ENCODE peak calls at places on chromosome 17, in nine cellular contexts. One of them, this sample, is unnamed.

GRCh38 chr17:81298991-81299733 is 4.1 kb upstream of the SLC38A10 start:
- DNase-seq in endothelial cell of umbilical vein: no peak
- DNase-seq in IMR-90: no peak
- DNase-seq in neuronal stem cell: no peak
- DNase-seq in fibroblast of lung: peak
- DNase-seq in HepG2: no peak
- DNase-seq in GM23248: no peak
- DNase-seq in mesenchymal stem cell: no peak
- DNase-seq in neural progenitor cell: no peak
- DNase-seq in this sample: no peak

GRCh38 chr17:14515015-14515414 is 214.1 kb downstream of the HS3ST3B1 start:
- DNase-seq in IMR-90: no peak
- DNase-seq in endothelial cell of umbilical vein: no peak
- DNase-seq in fibroblast of lung: peak
- DNase-seq in mesenchymal stem cell: peak
- DNase-seq in GM23248: peak
- DNase-seq in HepG2: no peak
- DNase-seq in neuronal stem cell: no peak
- DNase-seq in neural progenitor cell: no peak
- DNase-seq in this sample: no peak

GRCh38 chr17:16906670-16907069 is 65.2 kb downstream of the TNFRSF13B start:
- DNase-seq in fibroblast of lung: no peak
- DNase-seq in IMR-90: peak
- DNase-seq in neural progenitor cell: no peak
- DNase-seq in endothelial cell of umbilical vein: no peak
- DNase-seq in HepG2: no peak
- DNase-seq in neuronal stem cell: no peak
- DNase-seq in mesenchymal stem cell: no peak
- DNase-seq in GM23248: no peak
- DNase-seq in this sample: no peak

GRCh38 chr17:4708436-4708835 is 2.0 kb upstream of the ARRB2 start:
- DNase-seq in IMR-90: no peak
- DNase-seq in endothelial cell of umbilical vein: no peak
- DNase-seq in GM23248: no peak
- DNase-seq in HepG2: peak
- DNase-seq in fibroblast of lung: no peak
- DNase-seq in mesenchymal stem cell: peak
- DNase-seq in neural progenitor cell: peak
- DNase-seq in neuronal stem cell: no peak
- DNase-seq in this sample: no peak

GRCh38 chr17:80068301-80069160 is 32.1 kb downstream of the CCDC40 start:
- DNase-seq in neuronal stem cell: no peak
- DNase-seq in fibroblast of lung: peak
- DNase-seq in endothelial cell of umbilical vein: peak
- DNase-seq in HepG2: peak
- DNase-seq in GM23248: peak
- DNase-seq in IMR-90: peak
- DNase-seq in mesenchymal stem cell: peak
- DNase-seq in neural progenitor cell: no peak
- DNase-seq in this sample: peak

GRCh38 chr17:44314869-44315661 is 6.7 kb downstream of the RUNDC3A start:
- DNase-seq in mesenchymal stem cell: peak
- DNase-seq in endothelial cell of umbilical vein: no peak
- DNase-seq in neuronal stem cell: no peak
- DNase-seq in HepG2: no peak
- DNase-seq in IMR-90: no peak
- DNase-seq in GM23248: peak
- DNase-seq in fibroblast of lung: no peak
- DNase-seq in neural progenitor cell: peak
- DNase-seq in this sample: peak

GRCh38 chr17:83196973-83197880 is 117.8 kb downstream of the METRNL start:
- DNase-seq in neuronal stem cell: no peak
- DNase-seq in neural progenitor cell: no peak
- DNase-seq in endothelial cell of umbilical vein: no peak
- DNase-seq in IMR-90: no peak
- DNase-seq in GM23248: peak
- DNase-seq in fibroblast of lung: no peak
- DNase-seq in mesenchymal stem cell: no peak
- DNase-seq in HepG2: no peak
- DNase-seq in this sample: no peak

GRCh38 chr17:27547301-27547683 is 83.7 kb upstream of the LGALS9 start:
- DNase-seq in HepG2: no peak
- DNase-seq in GM23248: no peak
- DNase-seq in neuronal stem cell: no peak
- DNase-seq in IMR-90: no peak
- DNase-seq in mesenchymal stem cell: no peak
- DNase-seq in neural progenitor cell: no peak
- DNase-seq in endothelial cell of umbilical vein: no peak
- DNase-seq in fibroblast of lung: no peak
- DNase-seq in this sample: no peak

GRCh38 chr17:79485991-79486390 is 124.9 kb downstream of the RBFOX3 start:
- DNase-seq in HepG2: no peak
- DNase-seq in mesenchymal stem cell: no peak
- DNase-seq in IMR-90: no peak
- DNase-seq in fibroblast of lung: no peak
- DNase-seq in neural progenitor cell: no peak
- DNase-seq in endothelial cell of umbilical vein: no peak
- DNase-seq in neuronal stem cell: no peak
- DNase-seq in GM23248: no peak
- DNase-seq in this sample: no peak

GRCh38 chr17:50095626-50096037 is 481 bp downstream of the PDK2 start:
- DNase-seq in HepG2: no peak
- DNase-seq in endothelial cell of umbilical vein: no peak
- DNase-seq in IMR-90: no peak
- DNase-seq in neuronal stem cell: no peak
- DNase-seq in fibroblast of lung: peak
- DNase-seq in GM23248: peak
- DNase-seq in mesenchymal stem cell: no peak
- DNase-seq in neural progenitor cell: peak
- DNase-seq in this sample: no peak

GRCh38 chr17:2899911-2900310 is 103.7 kb downstream of the RAP1GAP2 start:
- DNase-seq in HepG2: no peak
- DNase-seq in IMR-90: peak
- DNase-seq in neuronal stem cell: no peak
- DNase-seq in mesenchymal stem cell: no peak
- DNase-seq in endothelial cell of umbilical vein: no peak
- DNase-seq in neural progenitor cell: no peak
- DNase-seq in GM23248: no peak
- DNase-seq in fibroblast of lung: no peak
- DNase-seq in this sample: no peak

GRCh38 chr17:36743130-36743529 is 141.7 kb downstream of the MRM1 start:
- DNase-seq in neural progenitor cell: no peak
- DNase-seq in HepG2: no peak
- DNase-seq in mesenchymal stem cell: no peak
- DNase-seq in fibroblast of lung: no peak
- DNase-seq in endothelial cell of umbilical vein: no peak
- DNase-seq in IMR-90: no peak
- DNase-seq in GM23248: no peak
- DNase-seq in neuronal stem cell: no peak
- DNase-seq in this sample: no peak

DNA sequence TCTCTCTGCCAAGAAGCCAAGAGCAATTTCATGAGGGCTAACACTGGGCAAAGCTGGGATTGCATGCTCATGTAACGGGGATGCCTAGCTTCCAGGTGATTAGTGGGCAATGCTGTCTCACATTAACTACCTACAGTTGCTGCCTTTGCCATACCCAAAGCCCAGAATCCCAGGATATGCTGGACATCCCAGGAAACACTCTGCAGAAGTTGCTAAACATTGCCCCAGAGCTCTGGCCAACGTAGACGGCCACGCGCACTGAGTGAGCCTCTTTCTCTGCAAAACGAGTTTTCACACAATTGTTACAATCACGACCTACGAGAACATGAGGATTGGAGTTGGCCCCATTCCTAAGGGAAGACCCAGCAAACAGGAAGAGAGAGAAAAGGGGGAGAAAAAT is 112.9 kb upstream of the DNAH9 start:
- DNase-seq in GM23248: no peak
- DNase-seq in mesenchymal stem cell: no peak
- DNase-seq in fibroblast of lung: no peak
- DNase-seq in neuronal stem cell: no peak
- DNase-seq in IMR-90: no peak
- DNase-seq in endothelial cell of umbilical vein: no peak
- DNase-seq in HepG2: no peak
- DNase-seq in neural progenitor cell: no peak
- DNase-seq in this sample: no peak
- H3K4me2 ChIP-seq in GM23248: no peak
- H3K4me2 ChIP-seq in mesenchymal stem cell: no peak
- H3K4me2 ChIP-seq in fibroblast of lung: no peak
- H3K4me2 ChIP-seq in neuronal stem cell: no peak
- H3K4me2 ChIP-seq in IMR-90: no peak
- H3K4me2 ChIP-seq in endothelial cell of umbilical vein: no peak
- H3K4me2 ChIP-seq in HepG2: no peak
- H3K4me2 ChIP-seq in neural progenitor cell: peak
- H3K4me2 ChIP-seq in this sample: no peak

GRCh38 chr17:30454635-30455034 is 22.6 kb upstream of the GOSR1 start:
- DNase-seq in HepG2: no peak
- DNase-seq in neural progenitor cell: no peak
- DNase-seq in fibroblast of lung: no peak
- DNase-seq in GM23248: no peak
- DNase-seq in mesenchymal stem cell: no peak
- DNase-seq in endothelial cell of umbilical vein: no peak
- DNase-seq in neuronal stem cell: no peak
- DNase-seq in IMR-90: no peak
- DNase-seq in this sample: no peak

GRCh38 chr17:30443721-30444120 is 33.5 kb upstream of the GOSR1 start:
- DNase-seq in endothelial cell of umbilical vein: no peak
- DNase-seq in neuronal stem cell: no peak
- DNase-seq in IMR-90: no peak
- DNase-seq in GM23248: no peak
- DNase-seq in neural progenitor cell: no peak
- DNase-seq in fibroblast of lung: no peak
- DNase-seq in mesenchymal stem cell: no peak
- DNase-seq in HepG2: no peak
- DNase-seq in this sample: no peak

GRCh38 chr17:30450125-30451027 is 26.8 kb upstream of the GOSR1 start:
- DNase-seq in GM23248: peak
- DNase-seq in fibroblast of lung: peak
- DNase-seq in endothelial cell of umbilical vein: peak
- DNase-seq in mesenchymal stem cell: peak
- DNase-seq in IMR-90: peak
- DNase-seq in neural progenitor cell: no peak
- DNase-seq in neuronal stem cell: no peak
- DNase-seq in HepG2: peak
- DNase-seq in this sample: no peak

DNA sequence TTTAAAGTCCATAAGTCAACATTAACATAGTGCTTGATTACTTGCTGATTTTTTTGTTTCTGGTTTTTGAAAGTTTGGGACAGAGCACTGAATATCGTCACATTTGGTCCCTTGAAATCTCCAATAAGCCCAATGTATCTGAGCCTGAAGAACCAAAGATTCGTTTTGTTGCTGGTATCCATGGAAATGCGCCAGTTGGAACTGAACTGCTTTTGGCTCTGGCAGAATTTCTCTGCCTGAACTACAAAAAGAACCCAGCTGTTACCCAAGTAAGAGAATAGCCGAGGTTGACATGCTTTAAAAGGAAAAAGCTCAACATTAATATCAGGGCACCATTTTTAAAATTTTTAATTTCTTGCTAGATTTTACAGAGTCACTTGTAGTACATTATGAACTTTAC is 27.7 kb upstream of the GOSR1 start:
- DNase-seq in mesenchymal stem cell: no peak
- DNase-seq in fibroblast of lung: peak
- DNase-seq in GM23248: peak
- DNase-seq in HepG2: no peak
- DNase-seq in IMR-90: peak
- DNase-seq in neural progenitor cell: no peak
- DNase-seq in neuronal stem cell: no peak
- DNase-seq in endothelial cell of umbilical vein: no peak
- DNase-seq in this sample: no peak
- H3K4me3 ChIP-seq in mesenchymal stem cell: no peak
- H3K4me3 ChIP-seq in fibroblast of lung: no peak
- H3K4me3 ChIP-seq in GM23248: no peak
- H3K4me3 ChIP-seq in HepG2: no peak
- H3K4me3 ChIP-seq in IMR-90: no peak
- H3K4me3 ChIP-seq in neural progenitor cell: no peak
- H3K4me3 ChIP-seq in neuronal stem cell: no peak
- H3K4me3 ChIP-seq in endothelial cell of umbilical vein: no peak
- H3K4me3 ChIP-seq in this sample: no peak

GRCh38 chr17:35448214-35448898 is at the start of gene SLFN13:
- DNase-seq in fibroblast of lung: peak
- DNase-seq in mesenchymal stem cell: peak
- DNase-seq in IMR-90: peak
- DNase-seq in GM23248: peak
- DNase-seq in endothelial cell of umbilical vein: peak
- DNase-seq in neural progenitor cell: peak
- DNase-seq in neuronal stem cell: peak
- DNase-seq in HepG2: no peak
- DNase-seq in this sample: peak
- H3K9ac ChIP-seq in fibroblast of lung: no peak
- H3K9ac ChIP-seq in mesenchymal stem cell: peak
- H3K9ac ChIP-seq in IMR-90: peak
- H3K9ac ChIP-seq in GM23248: no peak
- H3K9ac ChIP-seq in endothelial cell of umbilical vein: no peak
- H3K9ac ChIP-seq in neural progenitor cell: no peak
- H3K9ac ChIP-seq in neuronal stem cell: peak
- H3K9ac ChIP-seq in HepG2: no peak
- H3K9ac ChIP-seq in this sample: peak

GRCh38 chr17:71200597-71200996 is 920.2 kb upstream of the SOX9 start:
- DNase-seq in neuronal stem cell: no peak
- DNase-seq in neural progenitor cell: no peak
- DNase-seq in endothelial cell of umbilical vein: no peak
- DNase-seq in HepG2: no peak
- DNase-seq in GM23248: peak
- DNase-seq in fibroblast of lung: no peak
- DNase-seq in mesenchymal stem cell: no peak
- DNase-seq in IMR-90: no peak
- DNase-seq in this sample: no peak

GRCh38 chr17:71203953-71204352 is 916.9 kb upstream of the SOX9 start:
- DNase-seq in neuronal stem cell: no peak
- DNase-seq in neural progenitor cell: no peak
- DNase-seq in endothelial cell of umbilical vein: no peak
- DNase-seq in IMR-90: peak
- DNase-seq in mesenchymal stem cell: no peak
- DNase-seq in fibroblast of lung: peak
- DNase-seq in GM23248: peak
- DNase-seq in HepG2: no peak
- DNase-seq in this sample: peak

GRCh38 chr17:71208111-71208704 is 912.6 kb upstream of the SOX9 start:
- DNase-seq in HepG2: no peak
- DNase-seq in IMR-90: peak
- DNase-seq in neuronal stem cell: no peak
- DNase-seq in endothelial cell of umbilical vein: no peak
- DNase-seq in GM23248: peak
- DNase-seq in fibroblast of lung: peak
- DNase-seq in neural progenitor cell: no peak
- DNase-seq in mesenchymal stem cell: no peak
- DNase-seq in this sample: peak

GRCh38 chr17:71201639-71202038 is 919.2 kb upstream of the SOX9 start:
- DNase-seq in fibroblast of lung: no peak
- DNase-seq in IMR-90: no peak
- DNase-seq in HepG2: no peak
- DNase-seq in GM23248: no peak
- DNase-seq in endothelial cell of umbilical vein: no peak
- DNase-seq in mesenchymal stem cell: no peak
- DNase-seq in neural progenitor cell: no peak
- DNase-seq in neuronal stem cell: no peak
- DNase-seq in this sample: no peak

DNA sequence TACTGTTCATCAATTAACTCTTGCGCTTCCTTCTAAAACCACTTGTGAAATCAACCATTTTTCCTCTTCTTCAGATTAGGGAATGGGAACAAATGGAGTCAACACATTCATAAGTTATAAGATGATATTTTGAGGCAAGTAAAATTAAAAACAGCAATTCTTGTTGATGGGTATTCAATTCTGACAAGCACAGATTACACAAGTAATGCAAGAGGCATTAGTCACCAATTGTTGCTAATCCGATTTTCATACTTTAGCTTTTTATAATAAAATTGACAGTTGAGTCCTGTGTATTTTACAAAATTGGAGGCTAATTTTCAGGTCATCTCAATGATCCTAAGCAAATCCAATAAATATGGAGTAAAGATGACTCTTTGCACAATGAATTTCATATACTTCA is 918.4 kb upstream of the SOX9 start:
- DNase-seq in fibroblast of lung: no peak
- DNase-seq in mesenchymal stem cell: no peak
- DNase-seq in neural progenitor cell: no peak
- DNase-seq in HepG2: no peak
- DNase-seq in neuronal stem cell: no peak
- DNase-seq in GM23248: peak
- DNase-seq in endothelial cell of umbilical vein: no peak
- DNase-seq in IMR-90: no peak
- DNase-seq in this sample: no peak
- H3K4me2 ChIP-seq in fibroblast of lung: no peak
- H3K4me2 ChIP-seq in mesenchymal stem cell: no peak
- H3K4me2 ChIP-seq in neural progenitor cell: no peak
- H3K4me2 ChIP-seq in HepG2: no peak
- H3K4me2 ChIP-seq in neuronal stem cell: no peak
- H3K4me2 ChIP-seq in GM23248: no peak
- H3K4me2 ChIP-seq in endothelial cell of umbilical vein: no peak
- H3K4me2 ChIP-seq in IMR-90: no peak
- H3K4me2 ChIP-seq in this sample: no peak